ENCODE peak calls at places on chromosomes 6 and 20, in eight cellular contexts. K is germinal center; D is mesothelial cell of epicardium; R is T-cell; N is activated CD8-positive, alpha-beta T cell treated with anti-CD3 and anti-CD28 coated beads for 36 hours; E is Caco-2; W is CD8-positive, alpha-beta memory T cell; L is Kasumi-1. T is an unnamed sample.

GRCh38 chr6:25706314-25707014 is 48.1 kb upstream of the SLC17A4 start:
- DNase-seq in K (no peak), D (no peak), R (no peak), N (no peak), E (no peak), W (no peak), L (no peak), T (no peak)

GRCh38 chr20:18839507-18840247 is 26.1 kb downstream of the SCP2D1 start:
- DNase-seq in K (no peak), D (no peak), R (no peak), N (no peak), E (no peak), W (no peak), L (no peak), T (no peak)

GRCh38 chr20:20593447-20594170 is 118.8 kb downstream of the RALGAPA2 start:
- DNase-seq in K (peak), D (no peak), R (no peak), N (peak), E (peak), W (no peak), L (peak), T (no peak)

GRCh38 chr6:139448094-139448649 is 73.7 kb upstream of the CITED2 start:
- DNase-seq in K (no peak), D (no peak), R (no peak), N (no peak), E (no peak), W (no peak), L (no peak), T (no peak)

GRCh38 chr6:140380371-140381218 is 1006.1 kb upstream of the CITED2 start:
- DNase-seq in K (no peak), D (no peak), R (no peak), N (no peak), E (no peak), W (no peak), L (no peak), T (no peak)

GRCh38 chr6:111709615-111710398 is 104.1 kb upstream of the TRAF3IP2 start:
- DNase-seq in K (peak), D (peak), R (peak), N (peak), E (no peak), W (peak), L (peak), T (peak)

GRCh38 chr6:42012501-42013133 is 37.7 kb upstream of the TAF8 start:
- DNase-seq in K (no peak), D (no peak), R (no peak), N (no peak), E (no peak), W (no peak), L (no peak), T (no peak)

GRCh38 chr6:148263961-148264360 is 78.7 kb upstream of the SASH1 start:
- DNase-seq in K (no peak), D (no peak), R (no peak), N (no peak), E (peak), W (no peak), L (no peak), T (no peak)

GRCh38 chr6:56334937-56335336 is 87.6 kb upstream of the COL21A1 start:
- DNase-seq in K (no peak), D (no peak), R (no peak), N (no peak), E (no peak), W (no peak), L (no peak), T (no peak)

GRCh38 chr6:145531032-145531431 is 204.3 kb downstream of the EPM2A start:
- DNase-seq in K (no peak), D (no peak), R (no peak), N (no peak), E (no peak), W (no peak), L (no peak), T (no peak)

GRCh38 chr6:54299542-54300269 is 8.5 kb upstream of the TINAG start:
- DNase-seq in K (no peak), D (no peak), R (no peak), N (no peak), E (no peak), W (no peak), L (no peak), T (no peak)

GRCh38 chr6:153702671-153703070 is 336.4 kb upstream of the OPRM1 start:
- DNase-seq in K (no peak), D (no peak), R (no peak), N (no peak), E (no peak), W (no peak), L (no peak), T (no peak)

GRCh38 chr20:602357-602970 is 7.6 kb downstream of the TCF15 start:
- DNase-seq in K (no peak), D (no peak), R (no peak), N (no peak), E (no peak), W (no peak), L (no peak), T (no peak)

GRCh38 chr6:169320013-169320412 is 66.4 kb upstream of the THBS2 start:
- DNase-seq in K (no peak), D (no peak), R (no peak), N (no peak), E (no peak), W (no peak), L (no peak), T (no peak)

GRCh38 chr6:37492236-37493046 is 7.3 kb downstream of the CCDC167 start:
- DNase-seq in K (no peak), D (no peak), R (no peak), N (no peak), E (no peak), W (no peak), L (no peak), T (no peak)

GRCh38 chr6:113585246-113585645 is 271.9 kb upstream of the MARCKS start:
- DNase-seq in K (no peak), D (no peak), R (no peak), N (no peak), E (no peak), W (no peak), L (no peak), T (no peak)

GRCh38 chr6:1200706-1201105 is 111.2 kb upstream of the FOXQ1 start:
- DNase-seq in K (no peak), D (no peak), R (no peak), N (no peak), E (no peak), W (no peak), L (no peak), T (no peak)

GRCh38 chr6:139027620-139028182 is 844 bp upstream of the ABRACL start:
- DNase-seq in K (peak), D (no peak), R (peak), N (peak), E (peak), W (no peak), L (peak), T (peak)

GRCh38 chr6:75386050-75386770 is 101.6 kb upstream of the TMEM30A start:
- DNase-seq in K (no peak), D (no peak), R (no peak), N (no peak), E (no peak), W (no peak), L (no peak), T (no peak)

GRCh38 chr20:12594410-12595130 is 414.2 kb upstream of the SPTLC3 start:
- DNase-seq in K (no peak), D (no peak), R (no peak), N (no peak), E (peak), W (no peak), L (no peak), T (no peak)

GRCh38 chr6:88899569-88900316 is 63.7 kb downstream of the RNGTT start:
- DNase-seq in K (peak), D (no peak), R (no peak), N (no peak), E (no peak), W (no peak), L (peak), T (no peak)

GRCh38 chr20:58604410-58604881 is 46.6 kb upstream of the STX16 start:
- DNase-seq in K (no peak), D (peak), R (no peak), N (no peak), E (no peak), W (no peak), L (no peak), T (no peak)

GRCh38 chr6:126127662-126128061 is 141.3 kb downstream of the TRMT11 start:
- DNase-seq in K (no peak), D (no peak), R (no peak), N (no peak), E (no peak), W (no peak), L (no peak), T (no peak)

GRCh38 chr20:49037962-49038387 is 8.1 kb upstream of the CSE1L start:
- DNase-seq in K (no peak), D (no peak), R (no peak), N (peak), E (peak), W (peak), L (peak), T (no peak)

GRCh38 chr6:63785006-63785405 is 149.4 kb downstream of the PHF3 start:
- DNase-seq in K (no peak), D (no peak), R (no peak), N (no peak), E (no peak), W (no peak), L (no peak), T (no peak)

GRCh38 chr20:36574278-36575065 is 1.1 kb downstream of the TGIF2 start:
- DNase-seq in K (peak), D (peak), R (peak), N (peak), E (peak), W (peak), L (peak), T (no peak)

GRCh38 chr6:134223761-134224445 is 94.0 kb downstream of the SGK1 start:
- DNase-seq in K (no peak), D (no peak), R (no peak), N (no peak), E (no peak), W (no peak), L (no peak), T (no peak)

GRCh38 chr20:18902181-18902725 is 88.7 kb downstream of the SCP2D1 start:
- DNase-seq in K (no peak), D (no peak), R (no peak), N (no peak), E (no peak), W (no peak), L (no peak), T (no peak)

GRCh38 chr6:150528648-150529285 is 70.9 kb upstream of the PLEKHG1 start:
- DNase-seq in K (peak), D (peak), R (no peak), N (peak), E (peak), W (no peak), L (peak), T (no peak)